ENCODE peak calls at places on chromosome X, in seven cellular contexts. N is GDM1; I is stimulated activated CD4-positive, alpha-beta T cell treated with anti-CD3 and anti-CD28 coated beads, Interleukin-1b, Interleukin-23, amount 100 ng/mL, for 4 hours; X is activated T-cell treated with anti-CD3 and anti-CD28 coated beads for 48 hours; S is glutamatergic neuron; F is GM23248; G is GM04504. Z is an unnamed sample.
A peak's percentile ranks its signal among the peaks of the same experiment; 100 is the strongest.

GRCh38 chrX:12901486-12901885 is 4.9 kb upstream of the TLR8 start:
- DNase-seq in N (peak; percentile 40), I (peak; percentile 52), X (peak; percentile 37), S (peak; percentile 62), F (peak; percentile 49), G (peak; percentile 7), Z (peak; percentile 58)

GRCh38 chrX:131901581-131901980 is 121.5 kb upstream of the STK26 start:
- DNase-seq in N (no peak), I (no peak), X (no peak), S (no peak), F (no peak), G (no peak), Z (no peak)

GRCh38 chrX:24981030-24981429 is 34.7 kb downstream of the ARX start:
- DNase-seq in N (no peak), I (no peak), X (no peak), S (no peak), F (no peak), G (no peak), Z (no peak)

GRCh38 chrX:69285881-69286545 is 120.8 kb upstream of the PJA1 start:
- DNase-seq in N (peak; percentile 7), I (peak; percentile 55), X (peak; percentile 41), S (peak; percentile 74), F (peak; percentile 57), G (no peak), Z (peak; percentile 80)

GRCh38 chrX:8033175-8033574 is 106.0 kb upstream of the PNPLA4 start:
- DNase-seq in N (no peak), I (no peak), X (no peak), S (no peak), F (no peak), G (no peak), Z (no peak)

GRCh38 chrX:66163849-66164401 is at the start of gene HEPH:
- DNase-seq in N (no peak), I (no peak), X (no peak), S (no peak), F (peak; percentile 63), G (peak; percentile 22), Z (no peak)

GRCh38 chrX:13377537-13377936 is 57.7 kb upstream of the ATXN3L start:
- DNase-seq in N (no peak), I (no peak), X (no peak), S (peak; percentile 43), F (peak; percentile 69), G (peak; percentile 92), Z (peak; percentile 97)

GRCh38 chrX:40154229-40154852 is 56.6 kb upstream of the BCOR start:
- DNase-seq in N (peak; percentile 23), I (no peak), X (no peak), S (peak; percentile 73), F (peak; percentile 70), G (no peak), Z (peak; percentile 76)

GRCh38 chrX:17242470-17242869 is 132.5 kb upstream of the NHS start:
- DNase-seq in N (no peak), I (no peak), X (peak; percentile 3), S (peak; percentile 33), F (peak; percentile 52), G (peak; percentile 21), Z (peak; percentile 29)

Z was measured in WERI-Rb-1.